ENCODE peak calls at places on chromosomes 4 and X, in five cellular contexts. O is IMR-90; X is tibial artery; H is CD8-positive, alpha-beta memory T cell; T is psoas muscle. Y is an unnamed sample. For H3K4me1, the result is how much of the 10 kb centered on the place peaks cover.

GRCh38 chrX:2732649-2733048 is 19.2 kb upstream of the XG start:
- DNase-seq in X (no peak), O (no peak), T (no peak), H (no peak), Y (no peak)

GRCh38 chrX:111361751-111362150 is 50.2 kb downstream of the DCX start:
- DNase-seq in T (no peak), H (no peak), O (no peak), X (no peak), Y (no peak)

GRCh38 chr4:336099-336892 is 1.3 kb upstream of the ZNF141 start:
- DNase-seq in H (peak), O (no peak), X (peak), T (peak), Y (peak)

GRCh38 chr4:29805871-29806480 is 914.2 kb upstream of the PCDH7 start:
- DNase-seq in T (no peak), X (no peak), O (no peak), H (no peak), Y (no peak)

GRCh38 chrX:131802836-131803626 is 220.1 kb upstream of the STK26 start:
- DNase-seq in X (no peak), O (peak), T (peak), H (peak), Y (no peak)

GRCh38 chr4:112296949-112297483 is at the start of gene ALPK1:
- DNase-seq in X (no peak), H (peak), T (no peak), O (peak), Y (no peak)

GRCh38 chr4:89836897-89837384 is at the start of gene SNCA:
- DNase-seq in X (peak), H (no peak), T (peak), O (peak), Y (peak)

GRCh38 chrX:46636223-46636622 is 62.7 kb downstream of the CHST7 start:
- DNase-seq in X (no peak), T (no peak), O (no peak), H (no peak), Y (no peak)

GRCh38 chr4:185941476-185941875 is 127.5 kb upstream of the TLR3 start:
- DNase-seq in O (no peak), T (no peak), X (no peak), H (no peak), Y (no peak)

GRCh38 chrX:96835660-96836289 is 47.9 kb upstream of the RPA4 start:
- DNase-seq in O (no peak), H (no peak), T (no peak), X (no peak), Y (no peak)

GRCh38 chr4:1928356-1929235 is 57.4 kb downstream of the NSD2 start:
- DNase-seq in O (peak), T (no peak), H (no peak), X (no peak), Y (no peak)

DNA sequence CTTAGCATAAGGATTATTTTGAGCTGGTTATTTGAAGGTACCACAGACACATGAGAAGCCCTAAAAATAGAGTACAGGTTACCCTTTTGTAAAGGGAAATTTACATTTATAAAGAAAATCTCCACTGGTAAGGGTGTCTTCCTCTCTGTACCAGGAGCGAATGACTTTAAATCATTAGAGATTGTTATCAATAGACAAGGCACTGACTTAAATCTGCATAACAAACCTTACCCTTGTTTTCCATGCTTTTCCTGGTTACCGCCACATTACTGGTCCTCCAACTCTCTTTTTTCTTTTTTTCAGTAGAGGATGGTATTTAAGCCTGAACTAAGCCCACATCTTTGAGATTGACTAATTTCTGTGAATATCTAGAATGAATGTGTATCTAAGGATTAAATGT is 129.8 kb downstream of the SLC7A11 start:
- DNase-seq in H (no peak), X (no peak), O (no peak), T (no peak), Y (no peak)
- H3K4me1 ChIP-seq in H (under half), X (under half), O (under half), T (under half), Y (under half)

DNA sequence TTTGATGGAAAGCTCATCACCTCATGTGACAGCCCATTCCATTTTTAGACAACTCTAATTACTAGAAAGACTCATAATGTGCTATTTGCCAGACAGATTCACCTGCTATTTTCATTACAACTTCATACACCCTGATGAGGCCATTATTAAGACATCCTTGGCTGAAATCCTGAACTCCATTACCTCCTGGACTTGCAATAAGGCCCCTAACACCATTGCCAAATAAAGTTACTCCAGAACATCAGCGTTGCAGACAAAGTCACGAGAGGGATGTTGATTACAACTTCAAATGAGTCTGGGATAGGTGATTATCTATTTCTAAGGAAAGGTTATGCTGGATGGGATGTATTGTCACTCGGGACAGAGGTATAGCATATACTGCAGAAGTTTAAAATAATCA is 17.8 kb upstream of the SOD3 start:
- DNase-seq in X (no peak), T (no peak), H (no peak), O (no peak), Y (no peak)
- H3K4me1 ChIP-seq in X (under half), T (under half), H (under half), O (under half), Y (under half)

GRCh38 chr4:100641326-100641725 is 123.5 kb upstream of the EMCN start:
- DNase-seq in H (no peak), O (no peak), T (no peak), X (no peak), Y (no peak)
- H3K4me1 ChIP-seq in H (under half), O (under half), T (under half), X (under half), Y (under half)

GRCh38 chrX:150772150-150772970 is 79.2 kb downstream of the MTMR1 start:
- DNase-seq in O (peak), H (peak), X (peak), T (peak), Y (peak)
- H3K4me1 ChIP-seq in O (under half), H (under half), X (under half), T (under half), Y (under half)

GRCh38 chr4:158161561-158162354 is 11.1 kb downstream of the GASK1B start:
- DNase-seq in O (peak), H (no peak), T (peak), X (peak), Y (peak)
- H3K4me1 ChIP-seq in O (under half), H (under half), T (under half), X (half or more), Y (under half)

DNA sequence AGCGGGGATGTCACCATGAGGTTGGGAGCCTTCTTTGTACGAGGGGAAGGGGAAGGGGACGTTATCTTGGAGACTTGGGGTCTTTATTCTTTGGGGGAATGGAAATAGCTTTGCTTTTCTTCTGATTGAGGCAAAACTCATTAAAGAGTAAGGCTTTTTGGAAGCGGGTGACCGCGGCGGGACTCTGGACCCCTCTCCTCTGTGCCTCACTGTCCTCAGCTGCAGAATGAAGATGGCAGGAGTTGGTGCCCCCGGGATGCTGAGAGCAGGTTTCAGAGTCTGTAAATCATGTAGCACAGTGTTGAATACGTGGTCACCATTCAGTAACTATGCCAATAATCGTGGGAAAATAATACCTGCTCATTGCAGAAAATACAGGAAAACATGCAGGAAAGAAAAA is 32.1 kb downstream of the HTT-AS start:
- DNase-seq in T (no peak), O (no peak), X (no peak), H (no peak), Y (no peak)
- H3K4me1 ChIP-seq in T (under half), O (under half), X (under half), H (half or more), Y (half or more)

GRCh38 chr4:6393066-6393465 is 79.3 kb downstream of the PPP2R2C start:
- DNase-seq in H (no peak), T (no peak), O (no peak), X (no peak), Y (no peak)

GRCh38 chr4:6395466-6396228 is 76.8 kb downstream of the PPP2R2C start:
- DNase-seq in T (no peak), H (no peak), X (no peak), O (no peak), Y (no peak)

GRCh38 chr4:6393544-6394475 is 78.6 kb downstream of the PPP2R2C start:
- DNase-seq in T (no peak), O (no peak), X (no peak), H (no peak), Y (peak)

GRCh38 chr4:6394671-6395081 is 77.7 kb downstream of the PPP2R2C start:
- DNase-seq in O (no peak), T (no peak), H (no peak), X (no peak), Y (peak)

DNA sequence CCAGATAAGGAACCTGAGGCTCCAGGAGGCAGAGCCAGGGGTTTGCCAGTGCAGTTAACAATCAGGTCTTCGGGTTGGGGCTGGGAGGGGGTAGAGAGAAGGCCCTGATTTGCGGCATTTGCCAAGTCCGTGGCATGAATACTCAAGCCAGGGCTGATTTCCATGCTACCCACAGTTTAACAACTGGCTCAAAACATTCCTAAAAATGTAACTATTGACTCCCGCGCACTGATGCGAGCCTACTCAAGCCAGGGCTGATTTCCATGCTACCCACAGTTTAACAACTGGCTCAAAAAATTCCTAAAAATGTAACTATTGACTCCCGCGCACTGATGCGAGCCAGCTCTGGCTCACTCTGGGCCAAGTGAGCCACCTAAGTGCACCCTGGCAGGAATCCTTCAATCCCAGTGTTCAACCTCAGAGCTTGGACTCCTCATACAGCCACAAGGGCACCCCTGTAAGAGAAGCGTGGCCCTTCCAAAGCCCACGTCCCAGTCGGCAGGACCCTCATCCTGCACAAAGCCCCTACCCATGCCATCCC is 75.6 kb downstream of the PPP2R2C start:
- DNase-seq in X (no peak), H (no peak), T (no peak), O (no peak), Y (no peak)
- H3K4me1 ChIP-seq in X (under half), H (under half), T (under half), O (under half), Y (under half)

DNA sequence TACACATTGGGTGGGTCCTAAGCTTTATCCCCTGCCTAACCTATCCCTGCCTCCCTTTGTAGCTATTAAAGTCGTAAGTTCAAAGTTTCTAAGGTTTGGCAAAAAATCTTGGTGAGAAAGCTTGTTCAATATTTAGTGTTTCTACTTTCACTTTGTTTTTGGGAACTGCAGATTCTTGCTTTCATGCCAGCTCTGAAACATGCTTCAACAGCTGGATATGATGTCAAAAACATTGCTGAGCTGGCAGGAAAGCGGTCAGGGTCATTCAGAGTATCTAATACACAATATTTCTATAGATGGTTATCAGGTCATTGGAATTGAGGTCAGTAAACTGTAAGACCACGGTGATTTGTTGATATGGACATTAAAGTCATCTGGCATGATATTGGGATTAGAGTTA is 19.7 kb downstream of the CENPI start:
- DNase-seq in T (no peak), X (no peak), H (no peak), O (peak), Y (no peak)
- H3K4me1 ChIP-seq in T (under half), X (under half), H (under half), O (under half), Y (under half)

GRCh38 chr4:139903845-139904244 is 238.2 kb downstream of the MGST2 start:
- DNase-seq in T (no peak), O (peak), X (no peak), H (no peak), Y (no peak)
- H3K4me1 ChIP-seq in T (under half), O (under half), X (under half), H (under half), Y (under half)

GRCh38 chrX:129961180-129962083 is 21.0 kb upstream of the BCORL1 start:
- DNase-seq in X (no peak), H (peak), O (no peak), T (peak), Y (peak)

GRCh38 chrX:129957241-129958099 is 25.0 kb upstream of the BCORL1 start:
- DNase-seq in O (peak), H (no peak), X (peak), T (peak), Y (peak)

GRCh38 chrX:129958814-129959492 is 23.5 kb upstream of the BCORL1 start:
- DNase-seq in O (peak), T (no peak), X (no peak), H (no peak), Y (no peak)

GRCh38 chrX:129956765-129957164 is 25.7 kb upstream of the BCORL1 start:
- DNase-seq in H (no peak), T (no peak), X (no peak), O (no peak), Y (no peak)

DNA sequence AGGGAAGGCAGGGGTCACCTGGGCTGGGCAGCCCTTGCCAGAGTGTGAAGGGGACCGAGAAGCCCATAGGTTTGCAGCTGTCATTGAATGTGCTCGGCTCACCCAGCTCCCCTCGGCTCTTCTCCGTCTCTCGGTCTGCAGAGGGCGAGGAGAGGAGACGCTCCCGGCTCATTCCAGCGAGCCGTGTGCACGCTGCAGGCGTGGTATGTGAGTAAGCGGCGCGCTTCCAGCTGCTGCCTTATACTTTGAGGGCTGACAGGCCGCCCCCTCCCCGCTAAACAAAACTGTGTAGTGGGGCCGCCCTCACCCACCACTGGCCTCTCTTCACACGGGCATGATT is 23.0 kb upstream of the BCORL1 start:
- DNase-seq in O (peak), H (no peak), T (no peak), X (no peak), Y (no peak)
- H3K4me1 ChIP-seq in O (under half), H (under half), T (under half), X (under half), Y (under half)

Y was measured in left lung.